ENCODE peak calls at places on chromosomes 7 and 10, in ten cellular contexts. N is IMR-90, Y is cardiac fibroblast, C is hepatocyte, J is neural progenitor cell, X is body of pancreas, T is lower lobe of right lung, P is fibroblast of lung, O is right lobe of liver, F is lower leg skin. I is an unnamed sample.

GRCh38 chr7:142880886-142881505 is 4.5 kb downstream of the TRPV6 start:
- DNase-seq in X (peak; percentile 52), C (peak; percentile 70), P (peak; percentile 14), N (peak; percentile 1), J (peak; percentile 61), F (no peak), O (peak; percentile 49), T (no peak), Y (peak; percentile 52), I (peak; percentile 3)

GRCh38 chr10:34078017-34078416 is 737.1 kb downstream of the PARD3 start:
- DNase-seq in N (no peak), J (no peak), T (no peak), F (no peak), P (no peak), Y (no peak), C (no peak), X (no peak), O (no peak), I (no peak)

GRCh38 chr7:517848-518629 is 1.6 kb downstream of the PDGFA start:
- DNase-seq in N (peak; percentile 58), F (peak; percentile 45), O (no peak), X (peak; percentile 72), J (peak; percentile 71), C (peak; percentile 83), Y (peak; percentile 76), T (peak; percentile 80), P (peak; percentile 70), I (peak; percentile 67)

GRCh38 chr10:132787253-132788179 is 1.6 kb upstream of the NKX6-2 start:
- DNase-seq in T (no peak), O (no peak), J (peak; percentile 86), C (peak; percentile 56), N (no peak), F (no peak), P (no peak), X (no peak), Y (no peak), I (no peak)

GRCh38 chr10:15309221-15309620 is 61.9 kb downstream of the FAM171A1 start:
- DNase-seq in O (no peak), N (no peak), T (no peak), F (no peak), X (no peak), C (no peak), P (no peak), Y (no peak), J (no peak), I (no peak)

GRCh38 chr7:101636822-101637623 is 7.9 kb upstream of the MYL10 start:
- DNase-seq in C (no peak), F (no peak), P (no peak), N (no peak), Y (no peak), X (no peak), T (no peak), O (no peak), J (no peak), I (no peak)

GRCh38 chr10:11237571-11237970 is 219.9 kb downstream of the CELF2 start:
- DNase-seq in P (no peak), J (no peak), C (no peak), Y (no peak), T (no peak), N (no peak), F (no peak), X (no peak), O (no peak), I (no peak)

GRCh38 chr7:126501617-126502016 is 751.1 kb downstream of the GRM8 start:
- DNase-seq in P (no peak), J (no peak), C (no peak), Y (no peak), N (no peak), F (no peak), O (no peak), T (no peak), X (no peak), I (no peak)

GRCh38 chr10:29946953-29947700 is 112.3 kb downstream of the JCAD start:
- DNase-seq in N (peak; percentile 94), J (peak; percentile 27), X (peak; percentile 85), C (peak; percentile 51), P (peak; percentile 92), T (no peak), F (peak; percentile 43), Y (peak; percentile 91), O (peak; percentile 72), I (peak; percentile 95)

GRCh38 chr10:42996588-42996987 is 80.3 kb upstream of the RET start:
- DNase-seq in N (no peak), X (no peak), F (no peak), J (no peak), O (no peak), P (no peak), C (no peak), Y (no peak), T (no peak), I (no peak)

GRCh38 chr10:14407567-14407966 is 76.8 kb upstream of the FRMD4A start:
- DNase-seq in N (no peak), Y (no peak), C (no peak), O (no peak), F (no peak), P (no peak), X (no peak), J (no peak), T (no peak), I (peak; percentile 17)

GRCh38 chr10:132518572-132519381 is 18.8 kb upstream of the INPP5A start:
- DNase-seq in F (no peak), P (no peak), C (peak; percentile 86), J (peak; percentile 59), O (peak; percentile 93), T (peak; percentile 85), N (no peak), X (peak; percentile 94), Y (no peak), I (no peak)

GRCh38 chr7:23468721-23469149 is 1.6 kb downstream of the IGF2BP3 start:
- DNase-seq in Y (peak; percentile 14), T (no peak), F (no peak), J (peak; percentile 48), X (no peak), O (no peak), P (no peak), C (peak; percentile 46), N (no peak), I (no peak)

GRCh38 chr7:102288285-102288930 is 1.7 kb downstream of the SH2B2 start:
- DNase-seq in O (no peak), Y (no peak), F (no peak), N (no peak), X (no peak), T (no peak), C (no peak), P (no peak), J (peak; percentile 37), I (no peak)

GRCh38 chr7:43044521-43044920 is 67.9 kb upstream of the HECW1 start:
- DNase-seq in O (no peak), X (no peak), N (no peak), T (no peak), Y (no peak), F (no peak), P (peak; percentile 6), J (no peak), C (no peak), I (peak; percentile 18)

GRCh38 chr7:132516042-132516840 is 60.0 kb downstream of the PLXNA4 start:
- DNase-seq in X (no peak), J (no peak), Y (peak; percentile 33), P (peak; percentile 39), O (no peak), C (peak; percentile 20), F (no peak), T (no peak), N (peak; percentile 10), I (peak; percentile 73)

GRCh38 chr7:157873664-157874063 is 536.9 kb downstream of the DNAJB6 start:
- DNase-seq in F (no peak), O (no peak), C (no peak), Y (no peak), N (no peak), J (no peak), X (no peak), P (no peak), T (no peak), I (no peak)

GRCh38 chr7:102927303-102927933 is 14.6 kb downstream of the LRRC17 start:
- DNase-seq in P (no peak), N (no peak), X (no peak), Y (peak; percentile 28), J (no peak), C (no peak), F (no peak), O (no peak), T (no peak), I (peak; percentile 41)

DNA sequence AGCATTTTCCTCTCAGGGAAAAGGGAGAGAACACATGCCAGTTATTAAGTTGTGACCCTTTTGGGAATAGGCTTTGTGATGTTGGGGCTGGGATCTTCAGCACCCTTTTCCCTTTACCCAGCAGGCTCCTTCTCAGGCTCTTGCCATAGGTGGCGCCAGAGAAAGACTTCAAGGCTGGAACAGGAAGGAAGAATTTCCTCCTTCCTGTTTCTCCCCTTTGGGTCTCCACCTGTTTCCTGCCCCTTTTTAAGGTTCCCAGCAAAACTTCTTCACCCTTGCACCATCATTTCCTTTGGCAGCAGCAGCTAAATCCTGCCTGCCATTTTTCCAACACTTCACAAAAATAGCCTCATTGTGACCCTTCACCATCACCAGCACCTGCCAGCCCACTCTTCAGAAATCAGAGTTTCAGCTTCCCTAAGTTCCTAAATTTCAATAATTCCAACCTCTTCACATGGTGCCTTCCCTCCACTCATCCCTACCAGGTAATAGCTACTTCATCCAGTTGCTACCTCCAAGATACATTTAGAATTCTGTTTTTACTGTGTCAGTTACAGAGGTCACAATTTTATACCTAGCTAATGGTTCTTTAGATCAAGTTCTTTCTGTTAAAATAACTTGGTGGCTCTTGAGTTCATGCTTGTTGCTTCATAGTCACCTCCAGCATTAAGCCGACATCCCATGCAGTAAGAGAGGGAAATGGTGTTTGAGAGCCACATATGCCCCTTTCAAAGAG is 22.4 kb upstream of the FOXK1 start:
- DNase-seq in T (no peak), O (no peak), F (no peak), Y (no peak), N (no peak), C (no peak), P (no peak), J (no peak), X (no peak), I (no peak)
- TF ChIP-seq CTCF in T (peak; percentile 15), O (no peak), F (no peak), Y (peak; percentile 34), N (no peak), C (no peak), P (no peak), J (no peak), X (no peak), I (no peak)

GRCh38 chr10:128209862-128210214 is 83.6 kb upstream of the MKI67 start:
- DNase-seq in X (no peak), Y (no peak), J (no peak), P (no peak), C (no peak), N (no peak), O (no peak), F (no peak), T (no peak), I (no peak)
- H3K4me3 ChIP-seq in X (no peak overlapping the region), Y (no peak overlapping the region), J (peak overlapping the region; percentile 87), P (no peak overlapping the region), C (no peak overlapping the region), N (peak overlapping the region; percentile 4), O (no peak overlapping the region), F (no peak overlapping the region), T (peak overlapping the region; percentile 76), I (no peak overlapping the region)

GRCh38 chr10:96556003-96556402 is 30.8 kb downstream of the TM9SF3 start:
- DNase-seq in X (peak; percentile 15), J (peak; percentile 50), N (no peak), C (peak; percentile 20), P (peak; percentile 19), Y (peak; percentile 20), F (no peak), T (no peak), O (no peak), I (peak; percentile 9)
- TF ChIP-seq CTCF in X (peak; percentile 34), J (peak; percentile 72), N (peak; percentile 33), C (peak; percentile 50), P (peak; percentile 37), Y (peak; percentile 35), F (no peak), T (peak; percentile 21), O (peak; percentile 40), I (peak; percentile 54)

GRCh38 chr7:122299935-122300606 is 4.5 kb downstream of the FEZF1 start:
- DNase-seq in C (no peak), J (peak; percentile 79), O (no peak), P (no peak), F (no peak), X (no peak), Y (no peak), T (no peak), N (no peak), I (no peak)
- H3K4me3 ChIP-seq in C (no peak overlapping the region), J (peak overlapping the region; percentile 92), O (no peak overlapping the region), P (no peak overlapping the region), F (no peak overlapping the region), X (no peak overlapping the region), Y (no peak overlapping the region), T (no peak overlapping the region), N (no peak overlapping the region), I (no peak overlapping the region)

I was measured in astrocyte of the spinal cord.